ENCODE peak calls at places on chromosome 5, in eight cellular contexts. One of them, this sample, is unnamed.

GRCh38 chr5:8227114-8227513 is 358.2 kb downstream of the MTRR start:
- DNase-seq in stimulated activated CD8-positive, alpha-beta memory T cell treated with anti-CD3 and anti-CD28 coated beads, Interleukin-7, amount 100 ng/mL, for 4 hours: no peak
- DNase-seq in HTR-8/SVneo: no peak
- DNase-seq in COR-L47: no peak
- DNase-seq in activated T-cell treated with anti-CD3 and anti-CD28 coated beads, Interleukin-2, amount 50 U/mL, for 72 hours: no peak
- DNase-seq in NCI-H1436 treated with DMSO at 0.1 percent for 48 hours: no peak
- DNase-seq in NCI-H69: no peak
- DNase-seq in stimulated activated CD4-positive, alpha-beta T cell treated with anti-CD3 and anti-CD28 coated beads, TNF-alpha, amount 100 ng/mL, for 1 hour: no peak
- DNase-seq in this sample: no peak

GRCh38 chr5:169301386-169301930 is 519 bp upstream of the SLIT3 start:
- DNase-seq in COR-L47: no peak
- DNase-seq in activated T-cell treated with anti-CD3 and anti-CD28 coated beads, Interleukin-2, amount 50 U/mL, for 72 hours: no peak
- DNase-seq in stimulated activated CD8-positive, alpha-beta memory T cell treated with anti-CD3 and anti-CD28 coated beads, Interleukin-7, amount 100 ng/mL, for 4 hours: no peak
- DNase-seq in stimulated activated CD4-positive, alpha-beta T cell treated with anti-CD3 and anti-CD28 coated beads, TNF-alpha, amount 100 ng/mL, for 1 hour: no peak
- DNase-seq in NCI-H69: no peak
- DNase-seq in HTR-8/SVneo: no peak
- DNase-seq in NCI-H1436 treated with DMSO at 0.1 percent for 48 hours: no peak
- DNase-seq in this sample: no peak

GRCh38 chr5:10591159-10591558 is 27.3 kb downstream of the ANKRD33B start:
- DNase-seq in COR-L47: no peak
- DNase-seq in activated T-cell treated with anti-CD3 and anti-CD28 coated beads, Interleukin-2, amount 50 U/mL, for 72 hours: no peak
- DNase-seq in HTR-8/SVneo: no peak
- DNase-seq in NCI-H1436 treated with DMSO at 0.1 percent for 48 hours: no peak
- DNase-seq in stimulated activated CD4-positive, alpha-beta T cell treated with anti-CD3 and anti-CD28 coated beads, TNF-alpha, amount 100 ng/mL, for 1 hour: no peak
- DNase-seq in NCI-H69: no peak
- DNase-seq in stimulated activated CD8-positive, alpha-beta memory T cell treated with anti-CD3 and anti-CD28 coated beads, Interleukin-7, amount 100 ng/mL, for 4 hours: no peak
- DNase-seq in this sample: peak; percentile 15

GRCh38 chr5:175826980-175827379 is 44.4 kb upstream of the CPLX2 start:
- DNase-seq in NCI-H69: no peak
- DNase-seq in HTR-8/SVneo: no peak
- DNase-seq in stimulated activated CD4-positive, alpha-beta T cell treated with anti-CD3 and anti-CD28 coated beads, TNF-alpha, amount 100 ng/mL, for 1 hour: no peak
- DNase-seq in stimulated activated CD8-positive, alpha-beta memory T cell treated with anti-CD3 and anti-CD28 coated beads, Interleukin-7, amount 100 ng/mL, for 4 hours: no peak
- DNase-seq in activated T-cell treated with anti-CD3 and anti-CD28 coated beads, Interleukin-2, amount 50 U/mL, for 72 hours: no peak
- DNase-seq in COR-L47: no peak
- DNase-seq in NCI-H1436 treated with DMSO at 0.1 percent for 48 hours: no peak
- DNase-seq in this sample: no peak

GRCh38 chr5:77560677-77561263 is 68.7 kb upstream of the WDR41 start:
- DNase-seq in activated T-cell treated with anti-CD3 and anti-CD28 coated beads, Interleukin-2, amount 50 U/mL, for 72 hours: no peak
- DNase-seq in stimulated activated CD8-positive, alpha-beta memory T cell treated with anti-CD3 and anti-CD28 coated beads, Interleukin-7, amount 100 ng/mL, for 4 hours: no peak
- DNase-seq in stimulated activated CD4-positive, alpha-beta T cell treated with anti-CD3 and anti-CD28 coated beads, TNF-alpha, amount 100 ng/mL, for 1 hour: no peak
- DNase-seq in NCI-H1436 treated with DMSO at 0.1 percent for 48 hours: no peak
- DNase-seq in COR-L47: peak; percentile 41
- DNase-seq in HTR-8/SVneo: peak; percentile 43
- DNase-seq in NCI-H69: peak; percentile 86
- DNase-seq in this sample: no peak

GRCh38 chr5:31133488-31133887 is 60.0 kb upstream of the CDH6 start:
- DNase-seq in stimulated activated CD4-positive, alpha-beta T cell treated with anti-CD3 and anti-CD28 coated beads, TNF-alpha, amount 100 ng/mL, for 1 hour: no peak
- DNase-seq in activated T-cell treated with anti-CD3 and anti-CD28 coated beads, Interleukin-2, amount 50 U/mL, for 72 hours: no peak
- DNase-seq in stimulated activated CD8-positive, alpha-beta memory T cell treated with anti-CD3 and anti-CD28 coated beads, Interleukin-7, amount 100 ng/mL, for 4 hours: no peak
- DNase-seq in COR-L47: no peak
- DNase-seq in NCI-H69: no peak
- DNase-seq in NCI-H1436 treated with DMSO at 0.1 percent for 48 hours: no peak
- DNase-seq in HTR-8/SVneo: peak; percentile 13
- DNase-seq in this sample: no peak

GRCh38 chr5:114184006-114184405 is 177.9 kb upstream of the KCNN2 start:
- DNase-seq in NCI-H69: no peak
- DNase-seq in stimulated activated CD4-positive, alpha-beta T cell treated with anti-CD3 and anti-CD28 coated beads, TNF-alpha, amount 100 ng/mL, for 1 hour: no peak
- DNase-seq in NCI-H1436 treated with DMSO at 0.1 percent for 48 hours: no peak
- DNase-seq in HTR-8/SVneo: no peak
- DNase-seq in COR-L47: no peak
- DNase-seq in stimulated activated CD8-positive, alpha-beta memory T cell treated with anti-CD3 and anti-CD28 coated beads, Interleukin-7, amount 100 ng/mL, for 4 hours: no peak
- DNase-seq in activated T-cell treated with anti-CD3 and anti-CD28 coated beads, Interleukin-2, amount 50 U/mL, for 72 hours: no peak
- DNase-seq in this sample: no peak

GRCh38 chr5:52846443-52846842 is 58.7 kb downstream of the ITGA1 start:
- DNase-seq in stimulated activated CD8-positive, alpha-beta memory T cell treated with anti-CD3 and anti-CD28 coated beads, Interleukin-7, amount 100 ng/mL, for 4 hours: no peak
- DNase-seq in COR-L47: no peak
- DNase-seq in HTR-8/SVneo: no peak
- DNase-seq in activated T-cell treated with anti-CD3 and anti-CD28 coated beads, Interleukin-2, amount 50 U/mL, for 72 hours: no peak
- DNase-seq in stimulated activated CD4-positive, alpha-beta T cell treated with anti-CD3 and anti-CD28 coated beads, TNF-alpha, amount 100 ng/mL, for 1 hour: no peak
- DNase-seq in NCI-H69: peak; percentile 11
- DNase-seq in NCI-H1436 treated with DMSO at 0.1 percent for 48 hours: no peak
- DNase-seq in this sample: no peak

GRCh38 chr5:20286512-20286911 is 298.5 kb upstream of the CDH18 start:
- DNase-seq in stimulated activated CD8-positive, alpha-beta memory T cell treated with anti-CD3 and anti-CD28 coated beads, Interleukin-7, amount 100 ng/mL, for 4 hours: no peak
- DNase-seq in stimulated activated CD4-positive, alpha-beta T cell treated with anti-CD3 and anti-CD28 coated beads, TNF-alpha, amount 100 ng/mL, for 1 hour: no peak
- DNase-seq in NCI-H1436 treated with DMSO at 0.1 percent for 48 hours: no peak
- DNase-seq in HTR-8/SVneo: peak; percentile 31
- DNase-seq in COR-L47: no peak
- DNase-seq in activated T-cell treated with anti-CD3 and anti-CD28 coated beads, Interleukin-2, amount 50 U/mL, for 72 hours: no peak
- DNase-seq in NCI-H69: no peak
- DNase-seq in this sample: no peak

GRCh38 chr5:137486707-137487106 is 12.4 kb downstream of the SPOCK1 start:
- DNase-seq in COR-L47: no peak
- DNase-seq in HTR-8/SVneo: no peak
- DNase-seq in stimulated activated CD8-positive, alpha-beta memory T cell treated with anti-CD3 and anti-CD28 coated beads, Interleukin-7, amount 100 ng/mL, for 4 hours: no peak
- DNase-seq in stimulated activated CD4-positive, alpha-beta T cell treated with anti-CD3 and anti-CD28 coated beads, TNF-alpha, amount 100 ng/mL, for 1 hour: no peak
- DNase-seq in activated T-cell treated with anti-CD3 and anti-CD28 coated beads, Interleukin-2, amount 50 U/mL, for 72 hours: no peak
- DNase-seq in NCI-H1436 treated with DMSO at 0.1 percent for 48 hours: no peak
- DNase-seq in NCI-H69: no peak
- DNase-seq in this sample: no peak

GRCh38 chr5:113114559-113114958 is 138.0 kb downstream of the DCP2 start:
- DNase-seq in NCI-H1436 treated with DMSO at 0.1 percent for 48 hours: no peak
- DNase-seq in COR-L47: no peak
- DNase-seq in stimulated activated CD8-positive, alpha-beta memory T cell treated with anti-CD3 and anti-CD28 coated beads, Interleukin-7, amount 100 ng/mL, for 4 hours: no peak
- DNase-seq in activated T-cell treated with anti-CD3 and anti-CD28 coated beads, Interleukin-2, amount 50 U/mL, for 72 hours: no peak
- DNase-seq in HTR-8/SVneo: no peak
- DNase-seq in NCI-H69: no peak
- DNase-seq in stimulated activated CD4-positive, alpha-beta T cell treated with anti-CD3 and anti-CD28 coated beads, TNF-alpha, amount 100 ng/mL, for 1 hour: no peak
- DNase-seq in this sample: no peak

GRCh38 chr5:166493627-166494026 is 1797.8 kb upstream of the WWC1 start:
- DNase-seq in NCI-H1436 treated with DMSO at 0.1 percent for 48 hours: no peak
- DNase-seq in activated T-cell treated with anti-CD3 and anti-CD28 coated beads, Interleukin-2, amount 50 U/mL, for 72 hours: no peak
- DNase-seq in NCI-H69: no peak
- DNase-seq in HTR-8/SVneo: no peak
- DNase-seq in stimulated activated CD4-positive, alpha-beta T cell treated with anti-CD3 and anti-CD28 coated beads, TNF-alpha, amount 100 ng/mL, for 1 hour: no peak
- DNase-seq in COR-L47: no peak
- DNase-seq in stimulated activated CD8-positive, alpha-beta memory T cell treated with anti-CD3 and anti-CD28 coated beads, Interleukin-7, amount 100 ng/mL, for 4 hours: no peak
- DNase-seq in this sample: no peak

GRCh38 chr5:116451905-116452450 is 122.6 kb downstream of the SEMA6A start:
- DNase-seq in NCI-H1436 treated with DMSO at 0.1 percent for 48 hours: no peak
- DNase-seq in COR-L47: no peak
- DNase-seq in HTR-8/SVneo: no peak
- DNase-seq in stimulated activated CD8-positive, alpha-beta memory T cell treated with anti-CD3 and anti-CD28 coated beads, Interleukin-7, amount 100 ng/mL, for 4 hours: no peak
- DNase-seq in activated T-cell treated with anti-CD3 and anti-CD28 coated beads, Interleukin-2, amount 50 U/mL, for 72 hours: no peak
- DNase-seq in NCI-H69: peak; percentile 42
- DNase-seq in stimulated activated CD4-positive, alpha-beta T cell treated with anti-CD3 and anti-CD28 coated beads, TNF-alpha, amount 100 ng/mL, for 1 hour: no peak
- DNase-seq in this sample: no peak

GRCh38 chr5:6434737-6435136 is 13.9 kb upstream of the UBE2QL1 start:
- DNase-seq in stimulated activated CD4-positive, alpha-beta T cell treated with anti-CD3 and anti-CD28 coated beads, TNF-alpha, amount 100 ng/mL, for 1 hour: no peak
- DNase-seq in stimulated activated CD8-positive, alpha-beta memory T cell treated with anti-CD3 and anti-CD28 coated beads, Interleukin-7, amount 100 ng/mL, for 4 hours: no peak
- DNase-seq in COR-L47: no peak
- DNase-seq in activated T-cell treated with anti-CD3 and anti-CD28 coated beads, Interleukin-2, amount 50 U/mL, for 72 hours: no peak
- DNase-seq in NCI-H1436 treated with DMSO at 0.1 percent for 48 hours: no peak
- DNase-seq in NCI-H69: peak; percentile 35
- DNase-seq in HTR-8/SVneo: no peak
- DNase-seq in this sample: no peak

GRCh38 chr5:143484604-143485003 is 81.1 kb upstream of the NR3C1 start:
- DNase-seq in activated T-cell treated with anti-CD3 and anti-CD28 coated beads, Interleukin-2, amount 50 U/mL, for 72 hours: no peak
- DNase-seq in HTR-8/SVneo: no peak
- DNase-seq in stimulated activated CD4-positive, alpha-beta T cell treated with anti-CD3 and anti-CD28 coated beads, TNF-alpha, amount 100 ng/mL, for 1 hour: no peak
- DNase-seq in NCI-H69: no peak
- DNase-seq in COR-L47: no peak
- DNase-seq in stimulated activated CD8-positive, alpha-beta memory T cell treated with anti-CD3 and anti-CD28 coated beads, Interleukin-7, amount 100 ng/mL, for 4 hours: no peak
- DNase-seq in NCI-H1436 treated with DMSO at 0.1 percent for 48 hours: no peak
- DNase-seq in this sample: no peak

GRCh38 chr5:179869101-179869500 is 10.5 kb upstream of the MRNIP start:
- DNase-seq in stimulated activated CD4-positive, alpha-beta T cell treated with anti-CD3 and anti-CD28 coated beads, TNF-alpha, amount 100 ng/mL, for 1 hour: no peak
- DNase-seq in activated T-cell treated with anti-CD3 and anti-CD28 coated beads, Interleukin-2, amount 50 U/mL, for 72 hours: no peak
- DNase-seq in NCI-H69: peak; percentile 33
- DNase-seq in stimulated activated CD8-positive, alpha-beta memory T cell treated with anti-CD3 and anti-CD28 coated beads, Interleukin-7, amount 100 ng/mL, for 4 hours: no peak
- DNase-seq in NCI-H1436 treated with DMSO at 0.1 percent for 48 hours: no peak
- DNase-seq in COR-L47: peak; percentile 85
- DNase-seq in HTR-8/SVneo: no peak
- DNase-seq in this sample: no peak

GRCh38 chr5:127741412-127741811 is 38.2 kb downstream of the CCDC192 start:
- DNase-seq in activated T-cell treated with anti-CD3 and anti-CD28 coated beads, Interleukin-2, amount 50 U/mL, for 72 hours: no peak
- DNase-seq in COR-L47: no peak
- DNase-seq in NCI-H69: no peak
- DNase-seq in NCI-H1436 treated with DMSO at 0.1 percent for 48 hours: no peak
- DNase-seq in HTR-8/SVneo: no peak
- DNase-seq in stimulated activated CD4-positive, alpha-beta T cell treated with anti-CD3 and anti-CD28 coated beads, TNF-alpha, amount 100 ng/mL, for 1 hour: no peak
- DNase-seq in stimulated activated CD8-positive, alpha-beta memory T cell treated with anti-CD3 and anti-CD28 coated beads, Interleukin-7, amount 100 ng/mL, for 4 hours: no peak
- DNase-seq in this sample: no peak

GRCh38 chr5:98454904-98455303 is 318.6 kb upstream of the RGMB start:
- DNase-seq in stimulated activated CD4-positive, alpha-beta T cell treated with anti-CD3 and anti-CD28 coated beads, TNF-alpha, amount 100 ng/mL, for 1 hour: no peak
- DNase-seq in COR-L47: no peak
- DNase-seq in activated T-cell treated with anti-CD3 and anti-CD28 coated beads, Interleukin-2, amount 50 U/mL, for 72 hours: no peak
- DNase-seq in NCI-H1436 treated with DMSO at 0.1 percent for 48 hours: no peak
- DNase-seq in stimulated activated CD8-positive, alpha-beta memory T cell treated with anti-CD3 and anti-CD28 coated beads, Interleukin-7, amount 100 ng/mL, for 4 hours: no peak
- DNase-seq in NCI-H69: peak; percentile 52
- DNase-seq in HTR-8/SVneo: peak; percentile 59
- DNase-seq in this sample: no peak

GRCh38 chr5:452856-453710 is 10.1 kb downstream of the EXOC3 start:
- DNase-seq in activated T-cell treated with anti-CD3 and anti-CD28 coated beads, Interleukin-2, amount 50 U/mL, for 72 hours: no peak
- DNase-seq in NCI-H69: no peak
- DNase-seq in NCI-H1436 treated with DMSO at 0.1 percent for 48 hours: no peak
- DNase-seq in stimulated activated CD8-positive, alpha-beta memory T cell treated with anti-CD3 and anti-CD28 coated beads, Interleukin-7, amount 100 ng/mL, for 4 hours: no peak
- DNase-seq in stimulated activated CD4-positive, alpha-beta T cell treated with anti-CD3 and anti-CD28 coated beads, TNF-alpha, amount 100 ng/mL, for 1 hour: no peak
- DNase-seq in HTR-8/SVneo: no peak
- DNase-seq in COR-L47: no peak
- DNase-seq in this sample: no peak

GRCh38 chr5:170475269-170476000 is 28.4 kb upstream of the KCNIP1 start:
- DNase-seq in stimulated activated CD4-positive, alpha-beta T cell treated with anti-CD3 and anti-CD28 coated beads, TNF-alpha, amount 100 ng/mL, for 1 hour: no peak
- DNase-seq in stimulated activated CD8-positive, alpha-beta memory T cell treated with anti-CD3 and anti-CD28 coated beads, Interleukin-7, amount 100 ng/mL, for 4 hours: no peak
- DNase-seq in COR-L47: no peak
- DNase-seq in HTR-8/SVneo: no peak
- DNase-seq in activated T-cell treated with anti-CD3 and anti-CD28 coated beads, Interleukin-2, amount 50 U/mL, for 72 hours: no peak
- DNase-seq in NCI-H69: no peak
- DNase-seq in NCI-H1436 treated with DMSO at 0.1 percent for 48 hours: no peak
- DNase-seq in this sample: no peak

GRCh38 chr5:173781826-173782670 is 106.1 kb upstream of the CPEB4 start:
- DNase-seq in COR-L47: no peak
- DNase-seq in stimulated activated CD4-positive, alpha-beta T cell treated with anti-CD3 and anti-CD28 coated beads, TNF-alpha, amount 100 ng/mL, for 1 hour: peak; percentile 25
- DNase-seq in NCI-H69: peak; percentile 32
- DNase-seq in NCI-H1436 treated with DMSO at 0.1 percent for 48 hours: no peak
- DNase-seq in HTR-8/SVneo: peak; percentile 57
- DNase-seq in stimulated activated CD8-positive, alpha-beta memory T cell treated with anti-CD3 and anti-CD28 coated beads, Interleukin-7, amount 100 ng/mL, for 4 hours: peak; percentile 51
- DNase-seq in activated T-cell treated with anti-CD3 and anti-CD28 coated beads, Interleukin-2, amount 50 U/mL, for 72 hours: peak; percentile 50
- DNase-seq in this sample: no peak

GRCh38 chr5:125424374-125424773 is 677.9 kb upstream of the ZNF608 start:
- DNase-seq in HTR-8/SVneo: no peak
- DNase-seq in activated T-cell treated with anti-CD3 and anti-CD28 coated beads, Interleukin-2, amount 50 U/mL, for 72 hours: no peak
- DNase-seq in stimulated activated CD4-positive, alpha-beta T cell treated with anti-CD3 and anti-CD28 coated beads, TNF-alpha, amount 100 ng/mL, for 1 hour: no peak
- DNase-seq in COR-L47: no peak
- DNase-seq in NCI-H69: peak; percentile 89
- DNase-seq in NCI-H1436 treated with DMSO at 0.1 percent for 48 hours: no peak
- DNase-seq in stimulated activated CD8-positive, alpha-beta memory T cell treated with anti-CD3 and anti-CD28 coated beads, Interleukin-7, amount 100 ng/mL, for 4 hours: no peak
- DNase-seq in this sample: no peak

GRCh38 chr5:34598177-34598794 is 57.8 kb upstream of the RAI14 start:
- DNase-seq in NCI-H1436 treated with DMSO at 0.1 percent for 48 hours: no peak
- DNase-seq in HTR-8/SVneo: peak; percentile 91
- DNase-seq in stimulated activated CD8-positive, alpha-beta memory T cell treated with anti-CD3 and anti-CD28 coated beads, Interleukin-7, amount 100 ng/mL, for 4 hours: no peak
- DNase-seq in activated T-cell treated with anti-CD3 and anti-CD28 coated beads, Interleukin-2, amount 50 U/mL, for 72 hours: no peak
- DNase-seq in NCI-H69: peak; percentile 94
- DNase-seq in COR-L47: no peak
- DNase-seq in stimulated activated CD4-positive, alpha-beta T cell treated with anti-CD3 and anti-CD28 coated beads, TNF-alpha, amount 100 ng/mL, for 1 hour: no peak
- DNase-seq in this sample: no peak

GRCh38 chr5:160555836-160556660 is 134.4 kb downstream of the PTTG1 start:
- DNase-seq in COR-L47: peak; percentile 80
- DNase-seq in NCI-H69: peak; percentile 93
- DNase-seq in HTR-8/SVneo: no peak
- DNase-seq in NCI-H1436 treated with DMSO at 0.1 percent for 48 hours: no peak
- DNase-seq in stimulated activated CD4-positive, alpha-beta T cell treated with anti-CD3 and anti-CD28 coated beads, TNF-alpha, amount 100 ng/mL, for 1 hour: no peak
- DNase-seq in stimulated activated CD8-positive, alpha-beta memory T cell treated with anti-CD3 and anti-CD28 coated beads, Interleukin-7, amount 100 ng/mL, for 4 hours: no peak
- DNase-seq in activated T-cell treated with anti-CD3 and anti-CD28 coated beads, Interleukin-2, amount 50 U/mL, for 72 hours: no peak
- DNase-seq in this sample: no peak

This sample was measured in type B pancreatic cell.